ENCODE peak calls at places on chromosomes 16 and 17, in nine cellular contexts. One of them, this sample, is unnamed.
A peak's percentile ranks its signal among the peaks of the same experiment; 100 is the strongest.

GRCh38 chr17:7296189-7296861 is 1.9 kb upstream of the YBX2 start:
- DNase-seq in cardiac muscle cell: peak; percentile 87
- DNase-seq in AG04450: no peak
- DNase-seq in AG10803: peak; percentile 79
- DNase-seq in neural progenitor cell: peak; percentile 94
- DNase-seq in right lobe of liver: peak; percentile 85
- DNase-seq in colonic mucosa: peak; percentile 83
- DNase-seq in right atrium auricular region: peak; percentile 79
- DNase-seq in cardiac fibroblast: peak; percentile 80
- DNase-seq in this sample: peak; percentile 70

GRCh38 chr17:65061621-65062020 is 5.1 kb upstream of the GNA13 start:
- DNase-seq in cardiac muscle cell: no peak
- DNase-seq in AG04450: no peak
- DNase-seq in AG10803: no peak
- DNase-seq in neural progenitor cell: peak; percentile 47
- DNase-seq in right lobe of liver: no peak
- DNase-seq in colonic mucosa: no peak
- DNase-seq in right atrium auricular region: no peak
- DNase-seq in cardiac fibroblast: no peak
- DNase-seq in this sample: no peak

GRCh38 chr16:77805403-77805802 is 17.0 kb downstream of the VAT1L start:
- DNase-seq in cardiac muscle cell: no peak
- DNase-seq in AG04450: no peak
- DNase-seq in AG10803: no peak
- DNase-seq in neural progenitor cell: no peak
- DNase-seq in right lobe of liver: peak; percentile 55
- DNase-seq in colonic mucosa: no peak
- DNase-seq in right atrium auricular region: no peak
- DNase-seq in cardiac fibroblast: no peak
- DNase-seq in this sample: no peak

GRCh38 chr16:4882261-4882632 is 35.0 kb downstream of the UBN1 start:
- DNase-seq in cardiac muscle cell: peak; percentile 72
- DNase-seq in AG04450: no peak
- DNase-seq in AG10803: peak; percentile 77
- DNase-seq in neural progenitor cell: no peak
- DNase-seq in right lobe of liver: no peak
- DNase-seq in colonic mucosa: no peak
- DNase-seq in right atrium auricular region: no peak
- DNase-seq in cardiac fibroblast: peak; percentile 41
- DNase-seq in this sample: peak; percentile 23

GRCh38 chr17:40187238-40187637 is 10.0 kb downstream of the RAPGEFL1 start:
- DNase-seq in cardiac muscle cell: no peak
- DNase-seq in AG04450: no peak
- DNase-seq in AG10803: no peak
- DNase-seq in neural progenitor cell: no peak
- DNase-seq in right lobe of liver: no peak
- DNase-seq in colonic mucosa: no peak
- DNase-seq in right atrium auricular region: no peak
- DNase-seq in cardiac fibroblast: no peak
- DNase-seq in this sample: no peak

GRCh38 chr17:80498242-80498919 is 22.0 kb upstream of the NPTX1 start:
- DNase-seq in cardiac muscle cell: peak; percentile 81
- DNase-seq in AG04450: no peak
- DNase-seq in AG10803: peak; percentile 80
- DNase-seq in neural progenitor cell: peak; percentile 59
- DNase-seq in right lobe of liver: no peak
- DNase-seq in colonic mucosa: peak; percentile 21
- DNase-seq in right atrium auricular region: peak; percentile 59
- DNase-seq in cardiac fibroblast: peak; percentile 45
- DNase-seq in this sample: peak; percentile 60

GRCh38 chr17:10311131-10311530 is 61.7 kb downstream of the MYH13 start:
- DNase-seq in cardiac muscle cell: no peak
- DNase-seq in AG04450: no peak
- DNase-seq in AG10803: no peak
- DNase-seq in neural progenitor cell: no peak
- DNase-seq in right lobe of liver: no peak
- DNase-seq in colonic mucosa: no peak
- DNase-seq in right atrium auricular region: no peak
- DNase-seq in cardiac fibroblast: no peak
- DNase-seq in this sample: no peak

GRCh38 chr17:41864498-41864836 is 756 bp downstream of the KLHL11 start:
- DNase-seq in cardiac muscle cell: no peak
- DNase-seq in AG04450: no peak
- DNase-seq in AG10803: no peak
- DNase-seq in neural progenitor cell: peak; percentile 65
- DNase-seq in right lobe of liver: no peak
- DNase-seq in colonic mucosa: no peak
- DNase-seq in right atrium auricular region: no peak
- DNase-seq in cardiac fibroblast: no peak
- DNase-seq in this sample: no peak

GRCh38 chr16:86863609-86864008 is 285.3 kb downstream of the FOXL1 start:
- DNase-seq in cardiac muscle cell: no peak
- DNase-seq in AG04450: no peak
- DNase-seq in AG10803: no peak
- DNase-seq in neural progenitor cell: no peak
- DNase-seq in right lobe of liver: no peak
- DNase-seq in colonic mucosa: no peak
- DNase-seq in right atrium auricular region: no peak
- DNase-seq in cardiac fibroblast: no peak
- DNase-seq in this sample: no peak

GRCh38 chr16:58755989-58756649 is 22.0 kb upstream of the GOT2 start:
- DNase-seq in cardiac muscle cell: peak; percentile 82
- DNase-seq in AG04450: peak; percentile 38
- DNase-seq in AG10803: peak; percentile 64
- DNase-seq in neural progenitor cell: peak; percentile 91
- DNase-seq in right lobe of liver: peak; percentile 71
- DNase-seq in colonic mucosa: peak; percentile 76
- DNase-seq in right atrium auricular region: peak; percentile 67
- DNase-seq in cardiac fibroblast: peak; percentile 85
- DNase-seq in this sample: peak; percentile 67

GRCh38 chr16:54203851-54204505 is 82.6 kb downstream of the IRX3 start:
- DNase-seq in cardiac muscle cell: no peak
- DNase-seq in AG04450: no peak
- DNase-seq in AG10803: no peak
- DNase-seq in neural progenitor cell: no peak
- DNase-seq in right lobe of liver: no peak
- DNase-seq in colonic mucosa: no peak
- DNase-seq in right atrium auricular region: no peak
- DNase-seq in cardiac fibroblast: no peak
- DNase-seq in this sample: no peak

GRCh38 chr16:9797306-9797705 is 384.9 kb downstream of the GRIN2A start:
- DNase-seq in cardiac muscle cell: no peak
- DNase-seq in AG04450: no peak
- DNase-seq in AG10803: peak; percentile 35
- DNase-seq in neural progenitor cell: no peak
- DNase-seq in right lobe of liver: no peak
- DNase-seq in colonic mucosa: no peak
- DNase-seq in right atrium auricular region: peak; percentile 58
- DNase-seq in cardiac fibroblast: peak; percentile 70
- DNase-seq in this sample: peak; percentile 51

GRCh38 chr17:29640981-29641642 is 18.4 kb upstream of the CORO6 start:
- DNase-seq in cardiac muscle cell: no peak
- DNase-seq in AG04450: no peak
- DNase-seq in AG10803: no peak
- DNase-seq in neural progenitor cell: no peak
- DNase-seq in right lobe of liver: no peak
- DNase-seq in colonic mucosa: no peak
- DNase-seq in right atrium auricular region: no peak
- DNase-seq in cardiac fibroblast: no peak
- DNase-seq in this sample: no peak

DNA sequence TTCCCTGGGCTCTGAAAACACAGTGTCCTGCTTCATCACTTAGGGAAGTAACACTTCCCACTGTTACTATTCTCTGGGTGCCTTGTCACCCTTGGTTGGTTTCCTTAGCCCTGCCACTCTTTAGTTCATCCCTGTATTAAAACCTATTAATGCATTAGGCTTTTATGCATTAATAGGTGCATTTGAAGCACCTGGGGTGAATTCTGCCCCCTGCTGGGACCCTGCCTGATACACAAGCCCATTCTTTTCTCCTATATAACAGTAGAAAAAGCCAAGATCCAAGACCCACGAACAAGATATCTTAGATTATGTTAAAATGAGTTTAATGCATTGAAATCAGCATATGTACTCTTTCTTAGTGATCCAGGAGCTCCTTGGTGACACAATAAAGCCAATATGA is 235.7 kb downstream of the PMP22 start:
- DNase-seq in cardiac muscle cell: no peak
- DNase-seq in AG04450: no peak
- DNase-seq in AG10803: no peak
- DNase-seq in neural progenitor cell: no peak
- DNase-seq in right lobe of liver: no peak
- DNase-seq in colonic mucosa: no peak
- DNase-seq in right atrium auricular region: no peak
- DNase-seq in cardiac fibroblast: no peak
- DNase-seq in this sample: no peak
- TF ChIP-seq CTCF in cardiac muscle cell: no peak
- TF ChIP-seq CTCF in AG04450: no peak
- TF ChIP-seq CTCF in AG10803: no peak
- TF ChIP-seq CTCF in neural progenitor cell: no peak
- TF ChIP-seq CTCF in right lobe of liver: no peak
- TF ChIP-seq CTCF in colonic mucosa: no peak
- TF ChIP-seq CTCF in right atrium auricular region: no peak
- TF ChIP-seq CTCF in cardiac fibroblast: no peak
- TF ChIP-seq CTCF in this sample: peak; percentile 3

GRCh38 chr17:58693208-58693607 is 806 bp downstream of the RAD51C start:
- DNase-seq in cardiac muscle cell: no peak
- DNase-seq in AG04450: no peak
- DNase-seq in AG10803: peak; percentile 35
- DNase-seq in neural progenitor cell: no peak
- DNase-seq in right lobe of liver: no peak
- DNase-seq in colonic mucosa: no peak
- DNase-seq in right atrium auricular region: no peak
- DNase-seq in cardiac fibroblast: peak; percentile 12
- DNase-seq in this sample: peak; percentile 9

GRCh38 chr17:58692239-58693055 is at the start of gene RAD51C:
- DNase-seq in cardiac muscle cell: peak; percentile 93
- DNase-seq in AG04450: peak; percentile 56
- DNase-seq in AG10803: peak; percentile 83
- DNase-seq in neural progenitor cell: peak; percentile 69
- DNase-seq in right lobe of liver: peak; percentile 88
- DNase-seq in colonic mucosa: peak; percentile 87
- DNase-seq in right atrium auricular region: peak; percentile 83
- DNase-seq in cardiac fibroblast: peak; percentile 89
- DNase-seq in this sample: peak; percentile 82

GRCh38 chr17:58694826-58695225 is 2.4 kb downstream of the RAD51C start:
- DNase-seq in cardiac muscle cell: no peak
- DNase-seq in AG04450: no peak
- DNase-seq in AG10803: no peak
- DNase-seq in neural progenitor cell: no peak
- DNase-seq in right lobe of liver: no peak
- DNase-seq in colonic mucosa: no peak
- DNase-seq in right atrium auricular region: no peak
- DNase-seq in cardiac fibroblast: no peak
- DNase-seq in this sample: no peak

GRCh38 chr17:58693751-58694150 is 1.3 kb downstream of the RAD51C start:
- DNase-seq in cardiac muscle cell: no peak
- DNase-seq in AG04450: no peak
- DNase-seq in AG10803: no peak
- DNase-seq in neural progenitor cell: no peak
- DNase-seq in right lobe of liver: no peak
- DNase-seq in colonic mucosa: no peak
- DNase-seq in right atrium auricular region: no peak
- DNase-seq in cardiac fibroblast: no peak
- DNase-seq in this sample: no peak

DNA sequence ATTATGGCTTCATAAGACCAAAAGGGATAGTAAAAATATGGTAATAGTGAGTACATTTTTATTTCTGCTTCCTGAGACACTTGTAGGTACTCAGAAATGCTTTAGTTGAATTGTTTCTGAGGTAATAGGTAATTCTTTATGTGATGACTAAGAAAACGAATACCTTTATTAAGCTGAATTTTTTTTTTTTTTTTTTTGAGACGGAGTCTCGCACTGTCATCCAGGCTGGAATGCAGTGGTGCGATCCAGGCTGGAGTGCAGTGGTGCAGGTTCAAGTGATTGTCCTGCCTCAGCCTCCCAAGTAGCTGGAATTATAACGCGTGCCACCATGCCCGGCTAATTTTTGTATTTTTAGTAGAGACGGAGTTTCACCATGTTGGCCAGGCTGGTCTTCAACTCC is 1.9 kb downstream of the RAD51C start:
- DNase-seq in cardiac muscle cell: no peak
- DNase-seq in AG04450: no peak
- DNase-seq in AG10803: no peak
- DNase-seq in neural progenitor cell: no peak
- DNase-seq in right lobe of liver: no peak
- DNase-seq in colonic mucosa: no peak
- DNase-seq in right atrium auricular region: no peak
- DNase-seq in cardiac fibroblast: no peak
- DNase-seq in this sample: no peak
- H3K4me3 ChIP-seq in cardiac muscle cell: no peak overlapping the region
- H3K4me3 ChIP-seq in AG04450: no peak overlapping the region
- H3K4me3 ChIP-seq in AG10803: no peak overlapping the region
- H3K4me3 ChIP-seq in neural progenitor cell: peak overlapping the region; percentile 35
- H3K4me3 ChIP-seq in right lobe of liver: no peak overlapping the region
- H3K4me3 ChIP-seq in colonic mucosa: no peak overlapping the region
- H3K4me3 ChIP-seq in right atrium auricular region: no peak overlapping the region
- H3K4me3 ChIP-seq in cardiac fibroblast: no peak overlapping the region
- H3K4me3 ChIP-seq in this sample: no peak overlapping the region

DNA sequence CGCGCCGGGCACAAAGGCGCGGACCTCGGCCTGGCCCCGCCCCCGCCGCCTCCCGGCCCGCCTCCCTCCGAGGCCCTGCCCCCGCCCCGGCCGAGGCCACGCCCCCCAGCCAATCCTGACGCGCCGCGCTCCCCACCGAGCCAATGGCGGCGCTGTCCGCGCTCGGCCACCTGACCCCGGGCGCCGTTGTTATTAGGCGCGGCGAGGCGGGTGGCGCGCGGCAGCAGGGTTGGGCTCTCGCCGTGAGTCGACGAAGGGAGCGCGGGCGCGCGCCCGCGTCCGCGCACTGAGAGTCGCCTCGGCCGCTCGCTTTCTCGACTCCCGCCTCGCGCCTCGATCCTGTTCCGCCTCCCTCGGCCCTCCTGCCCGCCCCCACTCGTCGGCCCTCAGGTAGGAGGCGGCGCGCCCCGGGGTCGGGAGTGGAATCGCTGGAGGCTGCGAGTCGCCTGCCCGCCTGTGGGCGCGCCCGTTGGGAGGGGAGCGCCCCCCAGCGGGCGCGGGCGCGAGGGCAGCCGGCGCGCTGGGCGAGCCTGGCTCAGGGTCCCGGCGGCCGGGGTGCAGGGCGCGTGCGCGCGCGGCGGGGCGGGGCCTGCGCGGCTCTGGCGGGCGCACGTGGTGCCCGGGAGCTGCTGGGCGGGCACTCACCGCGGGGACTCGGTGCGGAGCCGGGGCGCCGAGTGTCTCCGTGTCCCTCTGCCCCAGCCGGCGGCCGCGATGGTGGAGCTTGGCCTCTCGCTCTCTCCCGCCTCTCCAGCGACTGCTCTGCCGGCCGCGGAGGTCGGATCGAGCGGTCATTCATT is 405 bp upstream of the CBLN1 start:
- DNase-seq in cardiac muscle cell: peak; percentile 76
- DNase-seq in AG04450: no peak
- DNase-seq in AG10803: peak; percentile 44
- DNase-seq in neural progenitor cell: peak; percentile 99
- DNase-seq in right lobe of liver: peak; percentile 92
- DNase-seq in colonic mucosa: peak; percentile 90
- DNase-seq in right atrium auricular region: no peak
- DNase-seq in cardiac fibroblast: peak; percentile 51
- DNase-seq in this sample: peak; percentile 54
- TF ChIP-seq CTCF in cardiac muscle cell: peak; percentile 7
- TF ChIP-seq CTCF in AG04450: no peak
- TF ChIP-seq CTCF in AG10803: no peak
- TF ChIP-seq CTCF in neural progenitor cell: peak; percentile 67
- TF ChIP-seq CTCF in right lobe of liver: peak; percentile 20
- TF ChIP-seq CTCF in colonic mucosa: peak; percentile 27
- TF ChIP-seq CTCF in right atrium auricular region: peak; percentile 51
- TF ChIP-seq CTCF in cardiac fibroblast: no peak
- TF ChIP-seq CTCF in this sample: no peak

GRCh38 chr16:645852-646678 is 3.1 kb upstream of the WDR90 start:
- DNase-seq in cardiac muscle cell: no peak
- DNase-seq in AG04450: no peak
- DNase-seq in AG10803: no peak
- DNase-seq in neural progenitor cell: no peak
- DNase-seq in right lobe of liver: peak; percentile 87
- DNase-seq in colonic mucosa: no peak
- DNase-seq in right atrium auricular region: no peak
- DNase-seq in cardiac fibroblast: no peak
- DNase-seq in this sample: no peak
- H3K4me3 ChIP-seq in cardiac muscle cell: no peak overlapping the region
- H3K4me3 ChIP-seq in AG04450: no peak overlapping the region
- H3K4me3 ChIP-seq in AG10803: no peak overlapping the region
- H3K4me3 ChIP-seq in neural progenitor cell: no peak overlapping the region
- H3K4me3 ChIP-seq in right lobe of liver: peak overlapping the region; percentile 9
- H3K4me3 ChIP-seq in colonic mucosa: peak overlapping the region; percentile 9
- H3K4me3 ChIP-seq in right atrium auricular region: peak overlapping the region; percentile 2
- H3K4me3 ChIP-seq in cardiac fibroblast: no peak overlapping the region
- H3K4me3 ChIP-seq in this sample: no peak overlapping the region

This sample was measured in fibroblast of mammary gland.